ENCODE peak calls at places on chromosomes 12 and 14, in four cellular contexts. One of them, this sample, is unnamed.

GRCh38 chr12:107983871-107984480 is 145.1 kb upstream of the WSCD2 start:
- DNase-seq in tibial nerve: no peak
- DNase-seq in esophagus muscularis mucosa: no peak
- DNase-seq in A549: no peak
- DNase-seq in this sample: no peak

GRCh38 chr14:88299865-88300264 is 23.2 kb downstream of the KCNK10 start:
- DNase-seq in tibial nerve: no peak
- DNase-seq in esophagus muscularis mucosa: no peak
- DNase-seq in A549: no peak
- DNase-seq in this sample: no peak

GRCh38 chr12:61956545-61956944 is 303.7 kb upstream of the USP15 start:
- DNase-seq in tibial nerve: no peak
- DNase-seq in esophagus muscularis mucosa: no peak
- DNase-seq in A549: no peak
- DNase-seq in this sample: no peak

GRCh38 chr12:4628406-4628805 is 20.4 kb downstream of the AKAP3 start:
- DNase-seq in tibial nerve: no peak
- DNase-seq in esophagus muscularis mucosa: no peak
- DNase-seq in A549: no peak
- DNase-seq in this sample: no peak

GRCh38 chr14:54727929-54728328 is 161.0 kb downstream of the SAMD4A start:
- DNase-seq in tibial nerve: no peak
- DNase-seq in esophagus muscularis mucosa: no peak
- DNase-seq in A549: no peak
- DNase-seq in this sample: peak; percentile 86

GRCh38 chr14:22849212-22849819 is 12.9 kb downstream of the MMP14 start:
- DNase-seq in tibial nerve: peak; percentile 66
- DNase-seq in esophagus muscularis mucosa: no peak
- DNase-seq in A549: no peak
- DNase-seq in this sample: peak; percentile 92

GRCh38 chr12:30939234-30939633 is 12.7 kb downstream of the TSPAN11 start:
- DNase-seq in tibial nerve: no peak
- DNase-seq in esophagus muscularis mucosa: no peak
- DNase-seq in A549: no peak
- DNase-seq in this sample: no peak

GRCh38 chr14:95361373-95362179 is 41.9 kb upstream of the CLMN start:
- DNase-seq in tibial nerve: no peak
- DNase-seq in esophagus muscularis mucosa: peak; percentile 90
- DNase-seq in A549: peak; percentile 25
- DNase-seq in this sample: no peak

GRCh38 chr12:111419784-111420183 is 14.1 kb downstream of the SH2B3 start:
- DNase-seq in tibial nerve: no peak
- DNase-seq in esophagus muscularis mucosa: no peak
- DNase-seq in A549: no peak
- DNase-seq in this sample: no peak

GRCh38 chr14:23306412-23307145 is at the start of gene BCL2L2:
- DNase-seq in tibial nerve: peak; percentile 89
- DNase-seq in esophagus muscularis mucosa: peak; percentile 96
- DNase-seq in A549: peak; percentile 66
- DNase-seq in this sample: peak; percentile 97

GRCh38 chr14:89805501-89805900 is 149.0 kb downstream of the EFCAB11 start:
- DNase-seq in tibial nerve: no peak
- DNase-seq in esophagus muscularis mucosa: no peak
- DNase-seq in A549: no peak
- DNase-seq in this sample: no peak

GRCh38 chr14:39469094-39469710 is 37.0 kb upstream of the FBXO33 start:
- DNase-seq in tibial nerve: no peak
- DNase-seq in esophagus muscularis mucosa: no peak
- DNase-seq in A549: no peak
- DNase-seq in this sample: no peak

GRCh38 chr14:31243860-31244259 is 36.3 kb upstream of the HECTD1 start:
- DNase-seq in tibial nerve: no peak
- DNase-seq in esophagus muscularis mucosa: no peak
- DNase-seq in A549: no peak
- DNase-seq in this sample: no peak

GRCh38 chr12:89951050-89951693 is 242.5 kb upstream of the ATP2B1 start:
- DNase-seq in tibial nerve: no peak
- DNase-seq in esophagus muscularis mucosa: no peak
- DNase-seq in A549: peak; percentile 81
- DNase-seq in this sample: no peak

GRCh38 chr12:52993558-52993869 is 12.7 kb upstream of the EIF4B start:
- DNase-seq in tibial nerve: no peak
- DNase-seq in esophagus muscularis mucosa: no peak
- DNase-seq in A549: no peak
- DNase-seq in this sample: no peak

GRCh38 chr12:119308743-119309456 is 25.6 kb upstream of the CCDC60 start:
- DNase-seq in tibial nerve: no peak
- DNase-seq in esophagus muscularis mucosa: no peak
- DNase-seq in A549: no peak
- DNase-seq in this sample: no peak

GRCh38 chr12:127158385-127159061 is 1108.4 kb upstream of the TMEM132C start:
- DNase-seq in tibial nerve: no peak
- DNase-seq in esophagus muscularis mucosa: peak; percentile 7
- DNase-seq in A549: no peak
- DNase-seq in this sample: no peak
- TF ChIP-seq POLR2A in tibial nerve: no peak
- TF ChIP-seq POLR2A in esophagus muscularis mucosa: no peak
- TF ChIP-seq POLR2A in A549: no peak
- TF ChIP-seq POLR2A in this sample: no peak

DNA sequence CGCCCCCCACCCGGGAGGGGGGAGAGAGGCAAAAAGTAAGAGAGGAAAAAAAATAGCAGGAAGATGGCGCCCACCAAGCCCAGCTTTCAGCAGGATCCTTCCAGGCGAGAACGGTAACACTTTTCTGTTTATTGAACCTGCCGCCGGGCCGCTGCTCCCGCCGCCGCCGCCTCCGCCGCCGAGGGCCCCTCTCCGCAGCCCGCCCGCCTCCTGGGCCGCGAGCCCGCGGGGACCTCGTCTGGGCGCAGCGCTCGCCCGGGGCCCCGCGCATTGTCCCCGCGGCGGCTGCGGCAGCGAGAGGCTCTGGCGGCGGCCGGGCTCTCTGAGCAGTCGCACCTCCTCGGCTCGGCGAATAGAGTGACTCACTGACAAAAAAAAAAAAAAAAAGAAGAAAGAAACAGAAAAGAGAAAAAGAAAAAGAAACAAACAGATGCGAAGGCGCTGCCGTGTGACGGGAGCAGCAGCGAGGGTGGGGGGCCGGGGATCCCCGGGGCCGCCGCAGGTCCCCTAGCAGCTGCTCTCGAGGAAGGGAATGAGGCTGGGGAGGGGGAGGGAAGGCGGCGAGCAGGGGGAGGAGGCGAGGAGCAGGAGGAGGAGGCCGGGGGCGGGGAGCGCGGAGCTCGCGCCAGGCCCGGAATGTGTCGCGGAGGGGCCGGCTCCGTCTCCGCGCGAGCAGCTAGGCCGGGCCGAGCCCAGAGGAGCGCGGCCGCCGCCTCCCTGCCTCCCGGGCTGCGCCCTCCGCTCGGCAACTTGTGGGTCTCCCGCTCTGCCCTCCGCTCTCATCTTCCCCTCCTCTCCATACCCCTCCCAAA is 781 bp downstream of the NPAS3 start:
- DNase-seq in tibial nerve: peak; percentile 55
- DNase-seq in esophagus muscularis mucosa: no peak
- DNase-seq in A549: no peak
- DNase-seq in this sample: peak; percentile 95
- TF ChIP-seq EP300 in tibial nerve: no peak
- TF ChIP-seq EP300 in esophagus muscularis mucosa: no peak
- TF ChIP-seq EP300 in A549: no peak
- TF ChIP-seq EP300 in this sample: no peak

GRCh38 chr12:109016978-109017377 is 3.9 kb downstream of the SVOP start:
- DNase-seq in tibial nerve: no peak
- DNase-seq in esophagus muscularis mucosa: no peak
- DNase-seq in A549: no peak
- DNase-seq in this sample: no peak

GRCh38 chr12:109018276-109018675 is 2.6 kb downstream of the SVOP start:
- DNase-seq in tibial nerve: no peak
- DNase-seq in esophagus muscularis mucosa: no peak
- DNase-seq in A549: no peak
- DNase-seq in this sample: no peak

GRCh38 chr12:109016016-109016415 is 4.9 kb downstream of the SVOP start:
- DNase-seq in tibial nerve: no peak
- DNase-seq in esophagus muscularis mucosa: no peak
- DNase-seq in A549: no peak
- DNase-seq in this sample: no peak

GRCh38 chr12:109020136-109020535 is 732 bp downstream of the SVOP start:
- DNase-seq in tibial nerve: no peak
- DNase-seq in esophagus muscularis mucosa: peak; percentile 37
- DNase-seq in A549: no peak
- DNase-seq in this sample: no peak

GRCh38 chr12:109020750-109021380 is at the start of gene SVOP:
- DNase-seq in tibial nerve: peak; percentile 28
- DNase-seq in esophagus muscularis mucosa: peak; percentile 92
- DNase-seq in A549: peak; percentile 71
- DNase-seq in this sample: peak; percentile 76
- TF ChIP-seq CTCF in tibial nerve: no peak
- TF ChIP-seq CTCF in esophagus muscularis mucosa: no peak
- TF ChIP-seq CTCF in A549: no peak
- TF ChIP-seq CTCF in this sample: no peak

DNA sequence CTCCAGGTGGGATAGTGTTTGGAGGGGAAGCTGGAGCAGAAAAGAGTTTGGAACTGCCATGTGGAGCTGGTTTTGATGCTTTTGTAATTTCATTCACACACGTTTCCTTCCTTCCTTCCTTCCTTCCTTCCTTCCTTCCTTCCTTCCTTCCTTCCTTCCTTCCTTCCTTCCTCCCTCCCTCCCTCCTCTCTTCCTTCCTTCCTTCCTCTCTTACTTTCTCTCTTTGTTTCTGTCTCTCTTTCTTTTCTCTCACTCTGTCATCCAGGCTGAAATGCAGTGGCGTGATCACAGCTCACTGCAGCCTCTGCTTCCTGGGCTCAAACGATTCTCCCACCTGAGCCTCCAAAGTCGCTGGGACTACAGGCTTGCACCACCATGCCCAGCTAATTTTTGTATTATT is 168.0 kb upstream of the ARID2 start:
- DNase-seq in tibial nerve: no peak
- DNase-seq in esophagus muscularis mucosa: no peak
- DNase-seq in A549: no peak
- DNase-seq in this sample: no peak
- TF ChIP-seq POLR2A in tibial nerve: no peak
- TF ChIP-seq POLR2A in esophagus muscularis mucosa: no peak
- TF ChIP-seq POLR2A in A549: no peak
- TF ChIP-seq POLR2A in this sample: no peak

DNA sequence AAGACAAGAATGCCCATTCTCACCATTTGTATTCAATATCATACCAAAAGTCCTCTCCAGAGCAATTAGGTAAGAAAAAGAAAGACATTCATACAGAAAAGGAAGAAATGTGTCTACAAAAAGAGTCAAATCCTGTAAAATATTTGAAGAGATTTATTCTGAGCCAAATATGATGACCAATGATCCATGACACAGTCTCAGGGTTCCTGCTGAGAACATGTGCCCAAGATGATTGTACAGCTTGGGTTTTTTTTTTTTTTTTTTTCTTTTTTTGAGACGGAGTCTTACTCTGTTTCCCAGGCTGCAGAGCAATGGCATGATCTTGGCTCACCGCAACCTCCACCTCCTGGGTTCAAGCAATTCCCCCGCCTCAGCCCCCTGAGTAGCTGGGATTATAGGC is 296.2 kb downstream of the C12orf75 start:
- DNase-seq in tibial nerve: no peak
- DNase-seq in esophagus muscularis mucosa: no peak
- DNase-seq in A549: no peak
- DNase-seq in this sample: no peak
- TF ChIP-seq EP300 in tibial nerve: no peak
- TF ChIP-seq EP300 in esophagus muscularis mucosa: no peak
- TF ChIP-seq EP300 in A549: no peak
- TF ChIP-seq EP300 in this sample: no peak

GRCh38 chr12:16076970-16077527 is 165.9 kb downstream of the DERA start:
- DNase-seq in tibial nerve: no peak
- DNase-seq in esophagus muscularis mucosa: no peak
- DNase-seq in A549: no peak
- DNase-seq in this sample: no peak

GRCh38 chr12:16075887-16076286 is 164.8 kb downstream of the DERA start:
- DNase-seq in tibial nerve: no peak
- DNase-seq in esophagus muscularis mucosa: no peak
- DNase-seq in A549: no peak
- DNase-seq in this sample: no peak

DNA sequence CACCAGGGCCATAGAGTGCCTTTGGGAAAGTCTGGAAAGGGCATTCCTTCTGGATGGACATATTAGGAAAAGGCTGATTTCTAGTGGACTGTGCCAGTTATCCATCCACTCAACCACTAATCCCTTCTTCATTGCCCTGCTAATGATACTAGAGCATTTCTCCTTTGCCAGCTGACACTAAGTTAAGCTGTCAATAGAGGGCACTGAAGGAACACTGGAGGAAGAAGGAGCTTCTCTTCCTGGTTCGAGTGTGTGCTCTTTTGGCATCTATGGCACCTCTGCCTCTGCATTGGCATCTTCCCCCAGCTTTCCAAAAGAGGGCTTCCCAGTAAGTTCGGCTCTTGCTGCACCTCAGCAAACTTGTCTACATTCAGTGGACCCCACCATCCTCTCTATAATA is 165.4 kb downstream of the DERA start:
- DNase-seq in tibial nerve: no peak
- DNase-seq in esophagus muscularis mucosa: no peak
- DNase-seq in A549: peak; percentile 28
- DNase-seq in this sample: no peak
- TF ChIP-seq CTCF in tibial nerve: no peak
- TF ChIP-seq CTCF in esophagus muscularis mucosa: no peak
- TF ChIP-seq CTCF in A549: peak; percentile 23
- TF ChIP-seq CTCF in this sample: no peak

DNA sequence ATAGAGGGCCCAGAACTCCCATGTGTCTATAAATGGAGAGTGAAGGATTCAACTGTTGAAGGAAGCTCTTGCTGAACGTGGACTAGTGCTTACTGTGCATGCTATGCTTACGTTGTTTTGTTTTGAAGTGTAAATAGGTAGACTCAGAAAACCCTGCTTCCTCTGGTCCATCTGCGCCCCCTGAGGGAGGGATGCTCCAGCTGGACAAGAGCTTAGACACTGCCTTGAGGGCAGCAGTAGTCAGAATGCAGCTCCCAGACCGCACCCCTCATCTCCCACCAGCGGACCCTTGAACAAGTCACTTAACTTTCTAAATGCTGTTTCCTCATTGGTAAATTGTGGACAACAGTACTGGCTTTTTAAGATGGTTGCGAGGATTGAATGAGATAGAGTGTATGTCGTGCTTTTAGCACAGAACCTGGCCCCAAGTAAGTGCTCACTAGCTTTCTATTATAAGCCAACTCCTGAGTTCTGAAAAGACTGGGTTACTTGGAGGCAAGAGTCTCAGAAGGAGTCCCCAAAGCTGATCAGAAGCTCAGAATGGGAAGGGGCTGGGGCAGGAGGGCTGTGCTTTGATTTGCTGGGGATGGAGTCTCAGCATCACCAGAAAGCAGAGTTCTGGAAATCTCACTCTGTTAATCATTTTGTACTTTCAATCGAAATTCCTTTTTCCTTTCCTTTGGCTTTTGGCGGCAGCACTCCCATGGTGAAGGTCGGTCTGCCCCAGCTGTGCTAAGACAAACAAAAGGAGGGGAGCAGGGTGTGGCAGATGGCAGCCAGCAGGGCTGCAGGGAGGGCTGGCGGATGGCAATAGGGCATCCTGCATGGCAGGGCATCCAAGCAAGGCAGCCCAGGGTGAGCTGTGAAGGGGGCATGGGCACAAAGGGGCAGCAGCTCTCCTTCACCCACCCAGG is 15.6 kb downstream of the AGAP2 start:
- DNase-seq in tibial nerve: no peak
- DNase-seq in esophagus muscularis mucosa: peak; percentile 77
- DNase-seq in A549: no peak
- DNase-seq in this sample: no peak
- TF ChIP-seq POLR2A in tibial nerve: no peak
- TF ChIP-seq POLR2A in esophagus muscularis mucosa: no peak
- TF ChIP-seq POLR2A in A549: no peak
- TF ChIP-seq POLR2A in this sample: no peak

This sample was measured in sigmoid colon.